ENCODE peak calls at places on chromosomes 12 and 14, in seven cellular contexts. G is HFF-Myc; B is CD8-positive, alpha-beta T cell; I is prostate gland; U is WERI-Rb-1; V is CD4-positive, CD25-positive, alpha-beta regulatory T cell; R is BE2C. P is an unnamed sample.
A peak's percentile ranks its signal among the peaks of the same experiment; 100 is the strongest.

GRCh38 chr12:73221398-73221797 is 949.2 kb downstream of the TRHDE start:
- DNase-seq in V (no peak), B (no peak), U (no peak), R (no peak), I (no peak), G (no peak), P (no peak)

GRCh38 chr12:2877959-2878732 is 1.1 kb downstream of the RHNO1 start:
- DNase-seq in I (no peak), V (peak; percentile 59), G (no peak), R (no peak), U (peak; percentile 45), B (no peak), P (no peak)

GRCh38 chr14:20719777-20720176 is 25.9 kb upstream of the EDDM3A start:
- DNase-seq in V (no peak), R (no peak), U (no peak), I (peak; percentile 16), B (no peak), G (no peak), P (no peak)

GRCh38 chr12:41970744-41971143 is 173.9 kb downstream of the GXYLT1 start:
- DNase-seq in G (no peak), B (no peak), R (no peak), V (no peak), I (no peak), U (no peak), P (no peak)

GRCh38 chr12:90520002-90520734 is 434.8 kb downstream of the CCER1 start:
- DNase-seq in R (no peak), U (no peak), G (no peak), I (no peak), V (no peak), B (no peak), P (no peak)

GRCh38 chr12:57530396-57531142 is 7.9 kb downstream of the MBD6 start:
- DNase-seq in I (no peak), B (no peak), V (no peak), U (no peak), G (no peak), R (no peak), P (no peak)

GRCh38 chr12:16573652-16574077 is 32.3 kb downstream of the LMO3 start:
- DNase-seq in B (no peak), R (no peak), G (no peak), V (no peak), I (no peak), U (peak; percentile 89), P (no peak)

GRCh38 chr12:78914859-78915331 is 50.3 kb downstream of the SYT1 start:
- DNase-seq in B (no peak), V (no peak), I (no peak), G (no peak), R (no peak), U (no peak), P (no peak)

GRCh38 chr12:39176376-39176775 is 266.5 kb downstream of the KIF21A start:
- DNase-seq in V (no peak), B (no peak), I (no peak), R (no peak), U (no peak), G (no peak), P (no peak)

GRCh38 chr12:30959110-30959710 is 32.7 kb downstream of the TSPAN11 start:
- DNase-seq in V (no peak), I (no peak), B (no peak), G (no peak), U (no peak), R (no peak), P (no peak)

GRCh38 chr14:70289138-70289537 is 70.3 kb downstream of the COX16 start:
- DNase-seq in R (no peak), G (no peak), U (no peak), B (peak; percentile 34), V (peak; percentile 28), I (no peak), P (no peak)

GRCh38 chr14:75489480-75489837 is 32.8 kb upstream of the BATF start:
- DNase-seq in I (no peak), B (no peak), V (no peak), U (no peak), G (no peak), R (no peak), P (no peak)

GRCh38 chr12:51822261-51822616 is 26.3 kb downstream of the FIGNL2 start:
- DNase-seq in G (no peak), U (no peak), V (no peak), R (no peak), I (no peak), B (no peak), P (no peak)
- H3K4me3 ChIP-seq in G (no peak overlapping the region), U (no peak overlapping the region), V (no peak overlapping the region), R (no peak overlapping the region), I (no peak overlapping the region), B (peak overlapping the region; percentile 76), P (peak overlapping the region; percentile 61)

DNA sequence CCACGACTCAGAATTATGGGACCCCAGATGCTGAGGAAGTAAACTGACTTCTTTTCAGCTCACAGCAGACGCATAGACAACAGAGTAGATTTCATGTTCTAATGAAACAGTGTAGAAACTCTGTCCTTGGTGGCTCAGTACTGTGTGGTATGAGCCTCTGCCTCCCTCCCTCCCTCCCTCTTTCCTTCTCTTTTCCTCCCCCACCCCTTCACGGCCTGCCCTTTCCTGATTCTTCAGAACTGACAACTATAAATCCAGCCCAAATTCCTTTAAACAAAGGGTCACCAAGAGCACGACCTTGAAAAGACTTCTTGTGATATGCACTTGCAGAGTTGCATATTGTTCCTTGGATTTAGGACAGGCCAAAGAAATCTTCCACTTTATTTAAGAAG is 163.9 kb downstream of the ETV6 start:
- DNase-seq in I (no peak), B (no peak), U (no peak), G (no peak), R (no peak), V (no peak), P (no peak)
- H3K4me3 ChIP-seq in I (no peak overlapping the region), B (no peak overlapping the region), U (no peak overlapping the region), G (no peak overlapping the region), R (peak overlapping the region; percentile 39), V (no peak overlapping the region), P (peak overlapping the region; percentile 52)

GRCh38 chr12:5047094-5047493 is 3.4 kb downstream of the KCNA5 start:
- DNase-seq in V (no peak), R (no peak), B (no peak), U (peak; percentile 40), I (no peak), G (no peak), P (no peak)
- H3K4me3 ChIP-seq in V (no peak overlapping the region), R (no peak overlapping the region), B (no peak overlapping the region), U (no peak overlapping the region), I (no peak overlapping the region), G (no peak overlapping the region), P (no peak overlapping the region)

GRCh38 chr12:109855377-109855776 is 22.2 kb upstream of the TRPV4 start:
- DNase-seq in G (no peak), R (no peak), V (no peak), I (no peak), B (no peak), U (no peak), P (no peak)
- H3K4me3 ChIP-seq in G (no peak overlapping the region), R (no peak overlapping the region), V (no peak overlapping the region), I (no peak overlapping the region), B (no peak overlapping the region), U (no peak overlapping the region), P (no peak overlapping the region)

GRCh38 chr12:27077586-27077985 is 4.8 kb downstream of the C12orf71 start:
- DNase-seq in R (no peak), I (no peak), G (no peak), B (no peak), U (no peak), V (no peak), P (no peak)

GRCh38 chr12:27076468-27076867 is 5.9 kb downstream of the C12orf71 start:
- DNase-seq in B (no peak), R (no peak), I (no peak), V (peak; percentile 6), G (no peak), U (no peak), P (no peak)

GRCh38 chr12:27081668-27082091 is 698 bp downstream of the C12orf71 start:
- DNase-seq in G (no peak), U (peak; percentile 17), I (no peak), R (peak; percentile 12), V (no peak), B (no peak), P (no peak)

DNA sequence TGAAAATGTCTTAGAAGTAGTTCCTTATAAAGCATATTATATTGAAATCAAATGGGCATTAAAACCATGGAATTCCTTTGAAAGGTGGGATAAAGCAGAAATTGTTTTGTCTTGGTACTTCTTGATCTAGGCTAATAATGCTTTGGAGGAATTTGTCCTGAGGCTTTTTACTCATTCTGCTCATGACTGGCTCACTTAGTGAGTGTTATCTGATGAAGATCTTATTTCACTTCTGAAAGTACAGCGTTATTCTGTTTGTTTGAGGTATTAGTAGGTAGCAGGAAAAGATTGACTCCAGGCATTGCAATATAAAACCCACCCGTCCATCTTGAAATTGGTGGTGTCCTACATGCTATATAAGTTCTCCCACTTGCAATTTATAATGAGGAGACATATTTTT is 5.4 kb downstream of the C12orf71 start:
- DNase-seq in G (no peak), U (no peak), V (no peak), B (no peak), R (no peak), I (no peak), P (no peak)
- H3K4me3 ChIP-seq in G (no peak overlapping the region), U (no peak overlapping the region), V (no peak overlapping the region), B (no peak overlapping the region), R (no peak overlapping the region), I (no peak overlapping the region), P (no peak overlapping the region)

GRCh38 chr12:116990329-116990728 is 79.6 kb downstream of the FBXW8 start:
- DNase-seq in R (no peak), B (no peak), U (no peak), I (no peak), V (no peak), G (no peak), P (no peak)
- H3K4me3 ChIP-seq in R (no peak overlapping the region), B (no peak overlapping the region), U (no peak overlapping the region), I (no peak overlapping the region), V (no peak overlapping the region), G (no peak overlapping the region), P (no peak overlapping the region)

GRCh38 chr12:47268501-47269459 is 189.0 kb upstream of the AMIGO2 start:
- DNase-seq in G (no peak), U (no peak), R (no peak), I (no peak), B (no peak), V (peak; percentile 24), P (no peak)
- H3K4me3 ChIP-seq in G (no peak overlapping the region), U (no peak overlapping the region), R (no peak overlapping the region), I (no peak overlapping the region), B (no peak overlapping the region), V (peak overlapping the region; percentile 68), P (no peak overlapping the region)

GRCh38 chr14:100827140-100827517 is 1.2 kb downstream of the MEG3 start:
- DNase-seq in V (no peak), B (no peak), I (no peak), R (no peak), G (no peak), U (peak; percentile 46), P (no peak)
- H3K4me3 ChIP-seq in V (no peak overlapping the region), B (no peak overlapping the region), I (peak overlapping the region; percentile 18), R (peak overlapping the region; percentile 92), G (peak overlapping the region; percentile 58), U (peak overlapping the region; percentile 6), P (peak overlapping the region; percentile 66)

P was measured in dorsolateral prefrontal cortex.